ENCODE peak calls at places on chromosomes 2 and 18, in four cellular contexts. V, D, N and B are unnamed samples.

GRCh38 chr2:199018826-199019225 is 438.9 kb downstream of the SATB2 start:
- DNase-seq in N (no peak), V (no peak), D (no peak), B (no peak)

GRCh38 chr18:62409821-62410220 is 84.7 kb downstream of the TNFRSF11A start:
- DNase-seq in D (no peak), V (no peak), N (no peak), B (no peak)

GRCh38 chr18:55732227-55733106 is 144.5 kb upstream of the TCF4 start:
- DNase-seq in N (no peak), D (no peak), V (no peak), B (no peak)

GRCh38 chr2:53952519-53952918 is 18.3 kb downstream of the PSME4 start:
- DNase-seq in D (no peak), N (no peak), V (no peak), B (no peak)

GRCh38 chr18:47150824-47151366 is 595 bp upstream of the HDHD2 start:
- DNase-seq in D (no peak), N (no peak), V (no peak), B (no peak)

GRCh38 chr2:3801506-3801905 is 98.1 kb downstream of the DCDC2C start:
- DNase-seq in V (no peak), D (no peak), N (no peak), B (no peak)

GRCh38 chr2:195590866-195591215 is 66.2 kb upstream of the SLC39A10 start:
- DNase-seq in V (no peak), N (no peak), D (no peak), B (peak; percentile 91)

GRCh38 chr2:163182764-163183354 is 344.3 kb upstream of the KCNH7 start:
- DNase-seq in D (no peak), V (no peak), N (no peak), B (peak; percentile 5)

GRCh38 chr2:239143858-239144712 is 256.7 kb downstream of the HDAC4 start:
- DNase-seq in V (peak; percentile 54), N (no peak), D (peak; percentile 8), B (peak; percentile 24)

GRCh38 chr2:180385601-180386201 is 378.6 kb upstream of the CWC22 start:
- DNase-seq in D (no peak), N (no peak), V (no peak), B (no peak)